ENCODE peak calls at places on chromosome 7, in four cellular contexts. R is CD4-positive, alpha-beta T cell; Q is T-helper 2 cell; B is amniotic stem cell. H is an unnamed sample.

GRCh38 chr7:801940-802364 is 30.3 kb upstream of the SUN1 start:
- DNase-seq in R (no peak), Q (no peak), B (no peak), H (no peak)

GRCh38 chr7:116805100-116805544 is 57.3 kb upstream of the CAPZA2 start:
- DNase-seq in R (no peak), Q (no peak), B (no peak), H (no peak)

GRCh38 chr7:65448824-65449504 is 75.3 kb downstream of the ZNF92 start:
- DNase-seq in R (no peak), Q (no peak), B (no peak), H (no peak)

GRCh38 chr7:151245360-151246160 is 2.9 kb downstream of the SMARCD3 start:
- DNase-seq in R (peak), Q (peak), B (peak), H (peak)

GRCh38 chr7:101902680-101903504 is 85.5 kb downstream of the CUX1 start:
- DNase-seq in R (no peak), Q (no peak), B (no peak), H (no peak)

GRCh38 chr7:141053626-141054025 is 20.2 kb upstream of the TMEM178B start:
- DNase-seq in R (peak), Q (peak), B (no peak), H (peak)

GRCh38 chr7:2787251-2787968 is 56.7 kb downstream of the GNA12 start:
- DNase-seq in R (no peak), Q (no peak), B (no peak), H (no peak)

GRCh38 chr7:96657347-96658010 is 52.2 kb downstream of the SEM1 start:
- DNase-seq in R (no peak), Q (no peak), B (no peak), H (no peak)

GRCh38 chr7:157529768-157530560 is 193.2 kb downstream of the DNAJB6 start:
- DNase-seq in R (no peak), Q (no peak), B (no peak), H (no peak)

GRCh38 chr7:525740-526139 is 6.1 kb upstream of the PDGFA start:
- DNase-seq in R (no peak), Q (no peak), B (no peak), H (no peak)

GRCh38 chr7:68511281-68511680 is 1087.0 kb upstream of the AUTS2 start:
- DNase-seq in R (no peak), Q (no peak), B (no peak), H (no peak)

GRCh38 chr7:66198956-66199355 is 6.2 kb upstream of the TPST1 start:
- DNase-seq in R (no peak), Q (no peak), B (no peak), H (no peak)

GRCh38 chr7:919114-919442 is 35.4 kb downstream of the ADAP1 start:
- DNase-seq in R (no peak), Q (no peak), B (no peak), H (no peak)

GRCh38 chr7:15178065-15178464 is 275.5 kb upstream of the DGKB start:
- DNase-seq in R (no peak), Q (no peak), B (no peak), H (no peak)

GRCh38 chr7:100208911-100209408 is 10.8 kb upstream of the PVRIG start:
- DNase-seq in R (no peak), Q (no peak), B (no peak), H (no peak)

GRCh38 chr7:148535227-148535626 is 55.3 kb upstream of the C7orf33 start:
- DNase-seq in R (no peak), Q (no peak), B (no peak), H (no peak)

GRCh38 chr7:143003393-143004051 is 23.4 kb downstream of the OR9A2 start:
- DNase-seq in R (peak), Q (peak), B (peak), H (no peak)

GRCh38 chr7:155356323-155357105 is 58.8 kb downstream of the INSIG1 start:
- DNase-seq in R (no peak), Q (no peak), B (no peak), H (no peak)

GRCh38 chr7:26900283-26900682 is 35.9 kb upstream of the SKAP2 start:
- DNase-seq in R (no peak), Q (no peak), B (no peak), H (no peak)

GRCh38 chr7:45574521-45575500 is 643 bp downstream of the ADCY1 start:
- DNase-seq in R (no peak), Q (no peak), B (no peak), H (no peak)

GRCh38 chr7:112290065-112290464 is 83.6 kb downstream of the ZNF277 start:
- DNase-seq in R (no peak), Q (no peak), B (no peak), H (no peak)

GRCh38 chr7:74275401-74275881 is 13.8 kb upstream of the CLIP2 start:
- DNase-seq in R (no peak), Q (no peak), B (no peak), H (no peak)

GRCh38 chr7:16739863-16740622 is 13.5 kb upstream of the TSPAN13 start:
- DNase-seq in R (no peak), Q (no peak), B (peak), H (no peak)

GRCh38 chr7:46195934-46196333 is 274.9 kb upstream of the IGFBP3 start:
- DNase-seq in R (no peak), Q (no peak), B (no peak), H (no peak)

GRCh38 chr7:122310119-122311021 is 5.8 kb upstream of the FEZF1 start:
- DNase-seq in R (no peak), Q (no peak), B (no peak), H (no peak)

GRCh38 chr7:55127622-55128081 is 108.8 kb downstream of the EGFR start:
- DNase-seq in R (no peak), Q (no peak), B (no peak), H (no peak)

GRCh38 chr7:100894860-100895700 is 608 bp downstream of the ACHE start:
- DNase-seq in R (no peak), Q (peak), B (no peak), H (peak)

GRCh38 chr7:43465581-43466554 is 117.0 kb upstream of the STK17A start:
- DNase-seq in R (no peak), Q (no peak), B (no peak), H (no peak)

GRCh38 chr7:41918597-41918996 is 215.7 kb upstream of the INHBA start:
- DNase-seq in R (no peak), Q (no peak), B (no peak), H (no peak)

H was measured in activated gamma-delta T cell treated with anti-CD3 and anti-CD28 coated beads, Interleukin-2, amount 50 U/mL, for 16 hours.